ENCODE peak calls at places on chromosomes 12 and 14, in six cellular contexts. A is fibroblast of pulmonary artery, E is bronchial epithelial cell, T is choroid plexus epithelial cell, Z is astrocyte of the spinal cord, F is left lung. V is an unnamed sample.

GRCh38 chr12:122681814-122682213 is 21.3 kb downstream of the HCAR2 start:
- DNase-seq in E (no peak), F (peak; percentile 45), T (peak; percentile 76), Z (peak; percentile 23), A (peak; percentile 61), V (peak; percentile 87)

GRCh38 chr14:37593496-37594237 is 1.4 kb downstream of the FOXA1 start:
- DNase-seq in F (no peak), T (no peak), Z (no peak), A (no peak), E (peak; percentile 50), V (no peak)

GRCh38 chr14:31265701-31266398 is 58.3 kb upstream of the HECTD1 start:
- DNase-seq in Z (peak; percentile 60), F (no peak), E (peak; percentile 91), A (no peak), T (no peak), V (peak; percentile 51)

GRCh38 chr12:51217133-51217967 is 512 bp downstream of the POU6F1 start:
- DNase-seq in Z (no peak), E (no peak), A (peak; percentile 15), T (peak; percentile 26), F (peak; percentile 62), V (no peak)

GRCh38 chr12:80173465-80173864 is 74.1 kb downstream of the OTOGL start:
- DNase-seq in A (no peak), E (no peak), Z (no peak), F (no peak), T (no peak), V (no peak)

GRCh38 chr14:77124345-77125274 is 17.0 kb downstream of the ZDHHC22 start:
- DNase-seq in F (no peak), T (peak; percentile 44), A (peak; percentile 34), E (no peak), Z (peak; percentile 30), V (no peak)

GRCh38 chr12:100120355-100120754 is 22.3 kb downstream of the BLTP3B start:
- DNase-seq in F (no peak), Z (no peak), E (no peak), A (no peak), T (no peak), V (no peak)

GRCh38 chr14:21965042-21965441 is 291.4 kb upstream of the OR4E1 start:
- DNase-seq in E (no peak), A (no peak), T (no peak), F (no peak), Z (no peak), V (no peak)

GRCh38 chr14:102819790-102820330 is 42.6 kb downstream of the TRAF3 start:
- DNase-seq in Z (no peak), F (no peak), T (peak; percentile 53), A (peak; percentile 19), E (no peak), V (no peak)

GRCh38 chr12:93634416-93634815 is 42.8 kb upstream of the CRADD start:
- DNase-seq in E (peak; percentile 61), A (peak; percentile 24), Z (peak; percentile 31), F (no peak), T (peak; percentile 53), V (peak; percentile 24)

GRCh38 chr12:114673169-114673833 is 10.7 kb downstream of the TBX3 start:
- DNase-seq in Z (peak; percentile 89), A (peak; percentile 85), F (no peak), E (no peak), T (peak; percentile 91), V (peak; percentile 80)

GRCh38 chr12:118357327-118358007 is 15.2 kb downstream of the TAOK3 start:
- DNase-seq in Z (peak; percentile 63), E (peak; percentile 65), T (peak; percentile 71), F (no peak), A (peak; percentile 79), V (peak; percentile 68)

GRCh38 chr12:90044069-90044468 is 335.4 kb upstream of the ATP2B1 start:
- DNase-seq in T (no peak), E (no peak), F (no peak), Z (no peak), A (no peak), V (no peak)

GRCh38 chr14:86055512-86055911 is 525.6 kb downstream of the FLRT2 start:
- DNase-seq in T (peak; percentile 53), F (no peak), A (peak; percentile 6), Z (peak; percentile 18), E (peak; percentile 42), V (no peak)

GRCh38 chr14:103574707-103575285 is 12.0 kb downstream of the COA8 start:
- DNase-seq in F (no peak), A (no peak), T (no peak), E (no peak), Z (no peak), V (no peak)

GRCh38 chr14:61498811-61499210 is 177.4 kb downstream of the PRKCH start:
- DNase-seq in F (no peak), Z (no peak), A (peak; percentile 94), T (peak; percentile 85), E (peak; percentile 81), V (peak; percentile 81)

GRCh38 chr12:91272456-91273063 is 89.9 kb upstream of the DCN start:
- DNase-seq in A (peak; percentile 83), E (no peak), F (no peak), Z (peak; percentile 85), T (peak; percentile 96), V (peak; percentile 12)

GRCh38 chr12:46442723-46443122 is 70.2 kb upstream of the SLC38A2 start:
- DNase-seq in T (no peak), Z (no peak), E (peak; percentile 89), F (no peak), A (no peak), V (no peak)

GRCh38 chr14:35890308-35890707 is 64.2 kb downstream of the BRMS1L start:
- DNase-seq in F (no peak), E (no peak), A (no peak), T (no peak), Z (no peak), V (no peak)

GRCh38 chr12:24268663-24269186 is 319.3 kb upstream of the SOX5 start:
- DNase-seq in A (peak; percentile 0), Z (no peak), T (no peak), E (peak; percentile 10), F (no peak), V (no peak)
- TF ChIP-seq CTCF in A (no peak), Z (no peak), T (peak; percentile 20), E (no peak), F (no peak), V (no peak)

GRCh38 chr14:94483729-94484275 is 7.8 kb upstream of the SERPINA9 start:
- DNase-seq in Z (no peak), A (peak; percentile 20), F (no peak), E (peak; percentile 69), T (peak; percentile 36), V (peak; percentile 23)

GRCh38 chr14:94486883-94487282 is 10.9 kb upstream of the SERPINA9 start:
- DNase-seq in F (no peak), Z (no peak), E (no peak), A (no peak), T (no peak), V (no peak)

GRCh38 chr14:94484476-94484875 is 8.5 kb upstream of the SERPINA9 start:
- DNase-seq in T (no peak), F (no peak), Z (no peak), E (no peak), A (no peak), V (no peak)

GRCh38 chr14:94483071-94483451 is 7.1 kb upstream of the SERPINA9 start:
- DNase-seq in Z (no peak), T (no peak), E (no peak), A (no peak), F (no peak), V (no peak)

GRCh38 chr14:94485944-94486841 is 10.2 kb upstream of the SERPINA9 start:
- DNase-seq in T (peak; percentile 59), E (peak; percentile 34), A (peak; percentile 58), Z (peak; percentile 50), F (no peak), V (peak; percentile 66)
- H3K4me3 ChIP-seq in T (peak overlapping the region; percentile 29), E (no peak overlapping the region), A (peak overlapping the region; percentile 24), Z (no peak overlapping the region), F (no peak overlapping the region), V (no peak overlapping the region)

DNA sequence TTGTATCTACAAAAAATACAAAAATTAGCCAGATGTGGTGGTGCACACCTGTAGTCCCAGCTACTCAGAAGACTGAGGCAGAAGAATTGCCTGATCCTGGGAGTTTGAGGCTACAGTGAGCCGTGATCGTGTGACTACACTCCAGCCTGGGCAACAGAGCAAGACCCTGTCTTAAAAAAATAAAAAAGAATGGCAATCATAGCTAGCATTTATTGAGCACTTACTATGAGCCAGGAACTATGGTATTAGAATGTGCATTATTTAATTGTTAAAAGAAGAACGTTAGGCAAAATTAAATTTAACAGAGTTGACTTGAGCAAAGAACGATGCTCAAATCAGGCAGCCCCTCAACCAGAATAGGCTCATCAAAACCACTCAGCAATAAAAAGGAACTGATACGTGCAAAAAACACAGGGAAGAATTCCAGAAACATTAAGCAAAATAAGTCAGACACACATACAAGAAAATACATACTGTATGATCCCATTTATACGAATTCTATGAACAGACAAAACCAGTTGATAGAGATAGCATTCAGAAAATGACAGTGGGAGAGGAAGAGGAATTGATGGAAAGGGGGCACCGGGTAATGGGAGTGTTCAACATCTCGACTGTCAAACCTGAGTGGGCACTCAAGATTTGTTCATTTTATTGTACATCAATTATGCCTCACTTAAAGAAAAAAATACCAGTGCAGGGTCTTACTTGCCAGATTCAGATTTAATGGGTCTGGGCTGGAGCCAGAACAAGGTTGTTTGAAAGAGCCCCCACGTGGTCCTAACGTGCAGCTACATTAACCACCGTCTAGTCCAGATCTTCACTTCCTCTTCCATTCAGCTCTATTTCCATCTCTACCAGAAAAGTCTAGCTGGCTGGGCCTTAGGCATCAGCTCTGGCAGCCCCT is 8.0 kb downstream of the SCNN1A start:
- DNase-seq in Z (no peak), E (no peak), F (no peak), T (peak; percentile 74), A (peak; percentile 67), V (no peak)
- TF ChIP-seq CTCF in Z (peak; percentile 18), E (peak; percentile 26), F (no peak), T (peak; percentile 49), A (peak; percentile 40), V (peak; percentile 23)

GRCh38 chr12:481422-481821 is 21.7 kb downstream of the B4GALNT3 start:
- DNase-seq in T (peak; percentile 40), A (peak; percentile 62), Z (peak; percentile 75), F (no peak), E (no peak), V (peak; percentile 50)
- H3K4me3 ChIP-seq in T (no peak overlapping the region), A (no peak overlapping the region), Z (no peak overlapping the region), F (no peak overlapping the region), E (no peak overlapping the region), V (no peak overlapping the region)

GRCh38 chr12:98424726-98425401 is 90.5 kb upstream of the TMPO start:
- DNase-seq in Z (peak; percentile 79), F (peak; percentile 60), E (peak; percentile 91), A (peak; percentile 93), T (peak; percentile 93), V (peak; percentile 86)
- TF ChIP-seq CTCF in Z (peak; percentile 73), F (peak; percentile 66), E (peak; percentile 70), A (peak; percentile 70), T (peak; percentile 84), V (peak; percentile 81)

GRCh38 chr12:76549131-76549530 is 10.4 kb downstream of the OSBPL8 start:
- DNase-seq in T (peak; percentile 13), F (no peak), E (no peak), Z (peak; percentile 55), A (no peak), V (no peak)
- H3K4me3 ChIP-seq in T (no peak overlapping the region), F (no peak overlapping the region), E (no peak overlapping the region), Z (no peak overlapping the region), A (no peak overlapping the region), V (no peak overlapping the region)

V was measured in AG10803.